ENCODE peak calls at places on chromosome 11, in ten cellular contexts. One of them, this sample, is unnamed.

GRCh38 chr11:72000591-72000867 is 1.8 kb downstream of the IL18BP start:
- DNase-seq in AG09309: no peak
- DNase-seq in GM12865: no peak
- DNase-seq in stomach: no peak
- DNase-seq in aorta: no peak
- DNase-seq in pancreas: no peak
- DNase-seq in testis: no peak
- DNase-seq in NB4: no peak
- DNase-seq in dorsolateral prefrontal cortex: no peak
- DNase-seq in fibroblast of the aortic adventitia: no peak
- DNase-seq in this sample: no peak

GRCh38 chr11:130099356-130099755 is 29.7 kb downstream of the APLP2 start:
- DNase-seq in NB4: no peak
- DNase-seq in fibroblast of the aortic adventitia: no peak
- DNase-seq in dorsolateral prefrontal cortex: no peak
- DNase-seq in stomach: no peak
- DNase-seq in GM12865: no peak
- DNase-seq in pancreas: no peak
- DNase-seq in aorta: no peak
- DNase-seq in AG09309: no peak
- DNase-seq in testis: no peak
- DNase-seq in this sample: peak

GRCh38 chr11:8363924-8364323 is 100.2 kb upstream of the LMO1 start:
- DNase-seq in aorta: no peak
- DNase-seq in dorsolateral prefrontal cortex: no peak
- DNase-seq in AG09309: no peak
- DNase-seq in testis: no peak
- DNase-seq in pancreas: no peak
- DNase-seq in NB4: peak
- DNase-seq in GM12865: no peak
- DNase-seq in stomach: no peak
- DNase-seq in fibroblast of the aortic adventitia: peak
- DNase-seq in this sample: peak

GRCh38 chr11:18171377-18172000 is 1.1 kb upstream of the MRGPRX4 start:
- DNase-seq in stomach: no peak
- DNase-seq in GM12865: peak
- DNase-seq in fibroblast of the aortic adventitia: no peak
- DNase-seq in AG09309: no peak
- DNase-seq in aorta: peak
- DNase-seq in pancreas: no peak
- DNase-seq in dorsolateral prefrontal cortex: no peak
- DNase-seq in testis: peak
- DNase-seq in NB4: peak
- DNase-seq in this sample: peak

GRCh38 chr11:33479216-33479615 is 221.4 kb downstream of the C11orf91 start:
- DNase-seq in dorsolateral prefrontal cortex: no peak
- DNase-seq in AG09309: no peak
- DNase-seq in testis: no peak
- DNase-seq in aorta: no peak
- DNase-seq in GM12865: no peak
- DNase-seq in pancreas: no peak
- DNase-seq in fibroblast of the aortic adventitia: no peak
- DNase-seq in NB4: no peak
- DNase-seq in stomach: no peak
- DNase-seq in this sample: no peak

GRCh38 chr11:126390418-126390817 is 34.9 kb downstream of the ST3GAL4 start:
- DNase-seq in GM12865: no peak
- DNase-seq in fibroblast of the aortic adventitia: no peak
- DNase-seq in dorsolateral prefrontal cortex: no peak
- DNase-seq in aorta: no peak
- DNase-seq in testis: no peak
- DNase-seq in stomach: no peak
- DNase-seq in pancreas: no peak
- DNase-seq in NB4: no peak
- DNase-seq in AG09309: no peak
- DNase-seq in this sample: peak

GRCh38 chr11:2772544-2773031 is 72.8 kb upstream of the KCNQ1OT1 start:
- DNase-seq in testis: peak
- DNase-seq in stomach: peak
- DNase-seq in GM12865: peak
- DNase-seq in AG09309: no peak
- DNase-seq in pancreas: no peak
- DNase-seq in fibroblast of the aortic adventitia: no peak
- DNase-seq in NB4: peak
- DNase-seq in dorsolateral prefrontal cortex: no peak
- DNase-seq in aorta: no peak
- DNase-seq in this sample: no peak

GRCh38 chr11:15576759-15577158 is 462.0 kb downstream of the INSC start:
- DNase-seq in dorsolateral prefrontal cortex: no peak
- DNase-seq in stomach: no peak
- DNase-seq in GM12865: no peak
- DNase-seq in pancreas: no peak
- DNase-seq in testis: no peak
- DNase-seq in AG09309: no peak
- DNase-seq in NB4: no peak
- DNase-seq in fibroblast of the aortic adventitia: no peak
- DNase-seq in aorta: no peak
- DNase-seq in this sample: no peak

GRCh38 chr11:117315285-117316196 is 515 bp downstream of the BACE1 start:
- DNase-seq in GM12865: no peak
- DNase-seq in stomach: no peak
- DNase-seq in pancreas: peak
- DNase-seq in fibroblast of the aortic adventitia: no peak
- DNase-seq in AG09309: no peak
- DNase-seq in aorta: no peak
- DNase-seq in dorsolateral prefrontal cortex: peak
- DNase-seq in NB4: no peak
- DNase-seq in testis: no peak
- DNase-seq in this sample: no peak

GRCh38 chr11:66388746-66389386 is 17.3 kb upstream of the SLC29A2 start:
- DNase-seq in dorsolateral prefrontal cortex: no peak
- DNase-seq in stomach: peak
- DNase-seq in AG09309: no peak
- DNase-seq in GM12865: peak
- DNase-seq in testis: peak
- DNase-seq in NB4: peak
- DNase-seq in pancreas: peak
- DNase-seq in fibroblast of the aortic adventitia: peak
- DNase-seq in aorta: peak
- DNase-seq in this sample: peak

GRCh38 chr11:44674809-44675208 is 52.0 kb upstream of the TSPAN18 start:
- DNase-seq in testis: no peak
- DNase-seq in fibroblast of the aortic adventitia: no peak
- DNase-seq in aorta: no peak
- DNase-seq in AG09309: no peak
- DNase-seq in NB4: no peak
- DNase-seq in dorsolateral prefrontal cortex: no peak
- DNase-seq in GM12865: no peak
- DNase-seq in stomach: no peak
- DNase-seq in pancreas: no peak
- DNase-seq in this sample: no peak

GRCh38 chr11:44670814-44671213 is 55.9 kb upstream of the TSPAN18 start:
- DNase-seq in pancreas: no peak
- DNase-seq in AG09309: no peak
- DNase-seq in NB4: no peak
- DNase-seq in stomach: no peak
- DNase-seq in fibroblast of the aortic adventitia: no peak
- DNase-seq in testis: no peak
- DNase-seq in dorsolateral prefrontal cortex: no peak
- DNase-seq in GM12865: no peak
- DNase-seq in aorta: no peak
- DNase-seq in this sample: no peak

GRCh38 chr11:44675906-44676305 is 50.9 kb upstream of the TSPAN18 start:
- DNase-seq in dorsolateral prefrontal cortex: no peak
- DNase-seq in NB4: no peak
- DNase-seq in pancreas: no peak
- DNase-seq in testis: no peak
- DNase-seq in GM12865: no peak
- DNase-seq in fibroblast of the aortic adventitia: no peak
- DNase-seq in stomach: no peak
- DNase-seq in AG09309: no peak
- DNase-seq in aorta: no peak
- DNase-seq in this sample: no peak

GRCh38 chr11:44673691-44674090 is 53.1 kb upstream of the TSPAN18 start:
- DNase-seq in dorsolateral prefrontal cortex: no peak
- DNase-seq in pancreas: no peak
- DNase-seq in stomach: no peak
- DNase-seq in testis: no peak
- DNase-seq in AG09309: no peak
- DNase-seq in fibroblast of the aortic adventitia: no peak
- DNase-seq in aorta: no peak
- DNase-seq in GM12865: no peak
- DNase-seq in NB4: peak
- DNase-seq in this sample: no peak

DNA sequence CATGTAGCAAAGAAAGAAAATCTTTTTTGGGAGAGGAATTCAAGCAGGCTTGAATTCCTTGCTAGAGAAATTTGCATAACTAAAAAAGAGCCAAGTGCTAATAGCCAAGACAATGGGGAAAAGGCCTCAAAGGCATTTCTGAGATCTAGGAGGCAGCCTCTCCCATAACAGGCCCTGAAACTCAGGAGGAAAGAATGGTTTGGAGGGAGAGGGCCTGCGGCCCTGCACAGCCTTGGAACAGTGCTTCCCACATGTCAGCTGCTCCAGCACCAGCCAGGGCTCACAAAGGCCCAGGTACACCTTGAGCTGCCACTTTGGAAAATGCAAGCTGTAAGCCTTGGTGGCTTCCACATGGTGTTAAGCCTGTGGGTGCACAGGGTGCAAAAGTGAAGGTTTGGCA is 55.5 kb upstream of the TSPAN18 start:
- DNase-seq in NB4: no peak
- DNase-seq in dorsolateral prefrontal cortex: no peak
- DNase-seq in pancreas: no peak
- DNase-seq in aorta: no peak
- DNase-seq in stomach: no peak
- DNase-seq in testis: no peak
- DNase-seq in fibroblast of the aortic adventitia: no peak
- DNase-seq in AG09309: no peak
- DNase-seq in GM12865: no peak
- DNase-seq in this sample: no peak
- H3K4me3 ChIP-seq in NB4: no peak
- H3K4me3 ChIP-seq in dorsolateral prefrontal cortex: no peak
- H3K4me3 ChIP-seq in pancreas: no peak
- H3K4me3 ChIP-seq in aorta: no peak
- H3K4me3 ChIP-seq in stomach: no peak
- H3K4me3 ChIP-seq in testis: no peak
- H3K4me3 ChIP-seq in fibroblast of the aortic adventitia: no peak
- H3K4me3 ChIP-seq in AG09309: no peak
- H3K4me3 ChIP-seq in GM12865: no peak
- H3K4me3 ChIP-seq in this sample: no peak

DNA sequence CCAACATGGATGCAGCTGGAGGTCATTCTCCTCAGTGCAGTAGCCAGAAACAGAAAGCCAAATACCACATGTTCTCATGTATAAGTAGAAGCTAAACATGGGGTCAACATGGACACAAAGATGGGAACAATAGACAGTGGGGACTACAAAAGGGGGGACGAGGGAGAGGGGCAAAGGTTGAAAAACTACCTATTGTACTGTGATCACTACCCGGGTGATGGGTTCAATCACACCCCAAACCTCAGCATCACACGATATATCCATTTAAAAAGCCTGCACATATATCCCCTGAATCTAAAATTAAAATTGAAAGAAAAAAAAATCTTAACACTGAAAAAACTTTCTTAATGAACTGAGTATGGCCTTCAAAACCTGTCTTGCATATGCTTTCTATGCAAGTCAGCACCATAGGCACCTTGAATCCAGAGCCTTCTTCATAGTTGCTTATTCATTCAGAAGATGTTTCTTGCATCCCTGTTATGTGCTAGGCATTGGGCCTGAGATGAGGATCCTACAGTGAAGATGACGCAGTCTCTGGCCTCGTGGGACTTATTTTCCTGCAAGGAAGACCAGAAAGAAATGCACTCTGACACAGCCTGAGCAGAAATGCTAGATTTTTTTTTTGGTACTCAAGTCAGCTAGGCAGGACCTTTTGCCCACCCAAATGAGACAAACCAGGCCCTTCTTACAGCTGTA is 20.9 kb downstream of the NNMT start:
- DNase-seq in dorsolateral prefrontal cortex: no peak
- DNase-seq in aorta: no peak
- DNase-seq in GM12865: no peak
- DNase-seq in stomach: no peak
- DNase-seq in NB4: no peak
- DNase-seq in pancreas: no peak
- DNase-seq in testis: peak
- DNase-seq in fibroblast of the aortic adventitia: peak
- DNase-seq in AG09309: no peak
- DNase-seq in this sample: peak
- H3K4me3 ChIP-seq in dorsolateral prefrontal cortex: no peak
- H3K4me3 ChIP-seq in aorta: no peak
- H3K4me3 ChIP-seq in GM12865: no peak
- H3K4me3 ChIP-seq in stomach: no peak
- H3K4me3 ChIP-seq in NB4: no peak
- H3K4me3 ChIP-seq in pancreas: no peak
- H3K4me3 ChIP-seq in testis: no peak
- H3K4me3 ChIP-seq in fibroblast of the aortic adventitia: no peak
- H3K4me3 ChIP-seq in AG09309: no peak
- H3K4me3 ChIP-seq in this sample: no peak

DNA sequence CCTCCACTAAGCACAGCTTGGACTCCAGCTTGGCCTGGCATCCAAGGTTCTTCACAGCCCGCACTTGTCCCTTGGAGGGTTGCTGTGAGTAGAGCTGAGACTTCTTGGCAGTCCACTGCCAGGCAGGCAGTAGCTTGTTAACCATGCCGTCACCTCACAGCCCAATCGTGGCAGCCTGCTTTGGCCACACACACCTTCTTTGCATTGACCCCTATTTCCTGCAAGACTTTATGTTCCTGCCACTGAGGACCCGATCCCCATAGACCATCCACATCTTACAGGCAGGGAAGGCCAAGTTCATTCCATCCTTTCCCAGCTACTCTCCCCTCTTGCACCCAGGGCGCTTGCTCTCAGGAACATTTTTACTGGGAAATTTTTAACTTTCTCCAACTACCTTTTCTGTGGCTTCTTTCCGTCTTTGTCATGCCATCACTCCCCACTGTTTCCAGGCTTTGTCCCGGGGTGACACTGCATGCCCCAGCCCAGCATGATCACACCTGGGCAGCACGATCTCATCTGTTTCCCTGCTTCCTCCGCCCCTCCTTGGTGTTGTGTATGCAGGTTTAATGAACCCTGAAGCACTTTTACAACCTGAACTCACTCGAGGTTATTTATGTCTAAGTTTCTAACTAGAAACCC is 2.6 kb upstream of the PYGM start:
- DNase-seq in pancreas: no peak
- DNase-seq in GM12865: peak
- DNase-seq in AG09309: no peak
- DNase-seq in NB4: peak
- DNase-seq in dorsolateral prefrontal cortex: peak
- DNase-seq in stomach: peak
- DNase-seq in testis: no peak
- DNase-seq in aorta: no peak
- DNase-seq in fibroblast of the aortic adventitia: no peak
- DNase-seq in this sample: no peak
- H3K4me3 ChIP-seq in pancreas: no peak
- H3K4me3 ChIP-seq in GM12865: no peak
- H3K4me3 ChIP-seq in AG09309: no peak
- H3K4me3 ChIP-seq in NB4: no peak
- H3K4me3 ChIP-seq in dorsolateral prefrontal cortex: no peak
- H3K4me3 ChIP-seq in stomach: no peak
- H3K4me3 ChIP-seq in testis: no peak
- H3K4me3 ChIP-seq in aorta: no peak
- H3K4me3 ChIP-seq in fibroblast of the aortic adventitia: no peak
- H3K4me3 ChIP-seq in this sample: no peak

GRCh38 chr11:111539426-111540113 is 950 bp upstream of the LAYN start:
- DNase-seq in pancreas: no peak
- DNase-seq in NB4: no peak
- DNase-seq in testis: no peak
- DNase-seq in dorsolateral prefrontal cortex: no peak
- DNase-seq in aorta: no peak
- DNase-seq in AG09309: no peak
- DNase-seq in stomach: no peak
- DNase-seq in fibroblast of the aortic adventitia: no peak
- DNase-seq in GM12865: no peak
- DNase-seq in this sample: no peak
- H3K4me3 ChIP-seq in pancreas: peak
- H3K4me3 ChIP-seq in NB4: no peak
- H3K4me3 ChIP-seq in testis: peak
- H3K4me3 ChIP-seq in dorsolateral prefrontal cortex: peak
- H3K4me3 ChIP-seq in aorta: peak
- H3K4me3 ChIP-seq in AG09309: peak
- H3K4me3 ChIP-seq in stomach: peak
- H3K4me3 ChIP-seq in fibroblast of the aortic adventitia: peak
- H3K4me3 ChIP-seq in GM12865: no peak
- H3K4me3 ChIP-seq in this sample: no peak

This sample was measured in cardiac fibroblast.